ENCODE peak calls at places on chromosomes 12 and 14, in four cellular contexts. C, K, U and Z are unnamed samples.

GRCh38 chr12:96466939-96467751 is 22.2 kb upstream of the CFAP54 start:
- DNase-seq in C (no peak), K (no peak), U (no peak), Z (no peak)

GRCh38 chr12:124849382-124849781 is 14.3 kb downstream of the SCARB1 start:
- DNase-seq in U (no peak), K (no peak), C (no peak), Z (no peak)

GRCh38 chr12:132784580-132784979 is 22.9 kb upstream of the ANKLE2 start:
- DNase-seq in C (no peak), U (no peak), K (no peak), Z (no peak)

GRCh38 chr12:66062280-66062605 is 68.3 kb downstream of the LLPH start:
- DNase-seq in C (no peak), K (no peak), U (no peak), Z (no peak)

GRCh38 chr14:99177876-99178630 is 93.9 kb downstream of the BCL11B start:
- DNase-seq in U (no peak), C (no peak), K (no peak), Z (no peak)

GRCh38 chr14:94113908-94114588 is 3.5 kb downstream of the IFI27 start:
- DNase-seq in U (no peak), C (no peak), K (no peak), Z (no peak)

GRCh38 chr12:56324196-56324595 is 8.4 kb upstream of the CNPY2 start:
- DNase-seq in U (no peak), K (no peak), C (no peak), Z (no peak)

GRCh38 chr12:40170593-40170992 is 54.2 kb upstream of the LRRK2 start:
- DNase-seq in C (no peak), K (no peak), U (no peak), Z (peak; percentile 64)

GRCh38 chr14:79325071-79325470 is 886.2 kb downstream of the DIO2 start:
- DNase-seq in C (peak; percentile 45), K (no peak), U (no peak), Z (peak; percentile 29)

GRCh38 chr12:92036771-92037453 is 108.7 kb downstream of the BTG1 start:
- DNase-seq in C (peak; percentile 37), K (no peak), U (no peak), Z (no peak)

GRCh38 chr12:28032811-28033537 is 60.4 kb upstream of the PTHLH start:
- DNase-seq in C (peak; percentile 12), U (no peak), K (no peak), Z (no peak)

GRCh38 chr12:32548691-32549412 is 130.2 kb upstream of the DNM1L start:
- DNase-seq in U (no peak), C (peak; percentile 58), K (peak; percentile 40), Z (no peak)

GRCh38 chr14:57480044-57480443 is 13.6 kb downstream of the CCDC198 start:
- DNase-seq in C (peak; percentile 43), K (no peak), U (no peak), Z (no peak)

GRCh38 chr12:98954506-98954905 is 309.4 kb downstream of the APAF1 start:
- DNase-seq in C (no peak), K (no peak), U (no peak), Z (no peak)

GRCh38 chr12:2607881-2608607 is 186.7 kb upstream of the FKBP4 start:
- DNase-seq in U (no peak), K (no peak), C (no peak), Z (no peak)

GRCh38 chr12:125983094-125983783 is 918.0 kb downstream of the AACS start:
- DNase-seq in U (peak; percentile 73), C (no peak), K (peak; percentile 17), Z (no peak)

GRCh38 chr14:71048393-71048792 is 141.1 kb downstream of the PCNX1 start:
- DNase-seq in U (no peak), C (no peak), K (no peak), Z (no peak)

GRCh38 chr12:93381183-93381975 is 3.7 kb downstream of the NUDT4 start:
- DNase-seq in K (no peak), U (no peak), C (peak; percentile 23), Z (no peak)

GRCh38 chr12:122961551-122962329 is 4.5 kb downstream of the ABCB9 start:
- DNase-seq in C (no peak), U (no peak), K (no peak), Z (no peak)

DNA sequence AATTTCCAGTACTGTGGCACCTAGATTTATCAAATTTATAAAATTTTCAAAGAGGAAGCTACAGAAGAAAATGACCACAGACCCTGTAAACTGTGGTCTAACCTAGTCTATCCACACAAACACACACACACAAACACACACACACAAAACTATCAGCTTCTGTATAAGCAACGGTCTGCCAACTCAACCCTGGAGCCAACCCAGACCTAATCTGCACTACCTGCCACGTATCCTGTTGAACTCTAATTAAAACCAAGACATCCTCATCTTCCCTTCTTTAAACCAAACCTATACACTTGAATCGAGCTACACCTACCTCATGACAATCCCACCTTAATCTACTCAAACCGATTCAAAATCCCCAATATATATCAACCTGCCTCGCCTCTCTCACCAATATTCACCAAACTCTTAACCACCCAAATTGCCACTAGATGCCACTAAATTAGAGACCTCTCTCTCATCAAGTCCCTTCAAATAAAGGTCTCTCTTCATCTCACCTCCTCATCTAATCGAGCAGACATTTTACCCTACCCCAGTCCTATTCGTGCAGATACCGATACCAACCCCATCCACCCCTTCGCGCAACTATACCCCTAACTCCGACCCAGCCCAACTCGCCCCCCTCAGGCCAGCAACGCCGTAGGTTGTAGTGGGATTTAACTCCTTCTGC is 807 bp downstream of the ACIN1 start:
- DNase-seq in K (peak; percentile 11), C (no peak), U (no peak), Z (no peak)
- H3K36me3 ChIP-seq in K (peaks cover 38% of the 10 kb centered on the region), C (peaks cover 65% of the 10 kb centered on the region), U (no peaks in the 10 kb centered on the region), Z (peaks cover 21% of the 10 kb centered on the region)

GRCh38 chr12:112261559-112261958 is 120.7 kb downstream of the HECTD4 start:
- DNase-seq in C (no peak), U (no peak), K (no peak), Z (no peak)
- H3K36me3 ChIP-seq in C (peaks cover 71% of the 10 kb centered on the region), U (no peaks in the 10 kb centered on the region), K (peaks cover 6% of the 10 kb centered on the region), Z (peaks cover 3% of the 10 kb centered on the region)

GRCh38 chr14:51719970-51720369 is 68.3 kb downstream of the FRMD6 start:
- DNase-seq in K (no peak), C (no peak), U (no peak), Z (no peak)
- H3K36me3 ChIP-seq in K (no peaks in the 10 kb centered on the region), C (peaks cover 97% of the 10 kb centered on the region), U (no peaks in the 10 kb centered on the region), Z (peaks cover 23% of the 10 kb centered on the region)

GRCh38 chr12:105166736-105167135 is 59.2 kb downstream of the WASHC4 start:
- DNase-seq in C (peak; percentile 18), K (no peak), U (no peak), Z (no peak)

GRCh38 chr12:105167346-105167745 is 59.8 kb downstream of the WASHC4 start:
- DNase-seq in U (no peak), C (no peak), K (no peak), Z (no peak)

GRCh38 chr12:105168006-105168405 is 60.5 kb downstream of the WASHC4 start:
- DNase-seq in C (no peak), K (no peak), U (no peak), Z (no peak)

GRCh38 chr12:105162174-105162573 is 54.6 kb downstream of the WASHC4 start:
- DNase-seq in U (no peak), K (no peak), C (no peak), Z (no peak)

DNA sequence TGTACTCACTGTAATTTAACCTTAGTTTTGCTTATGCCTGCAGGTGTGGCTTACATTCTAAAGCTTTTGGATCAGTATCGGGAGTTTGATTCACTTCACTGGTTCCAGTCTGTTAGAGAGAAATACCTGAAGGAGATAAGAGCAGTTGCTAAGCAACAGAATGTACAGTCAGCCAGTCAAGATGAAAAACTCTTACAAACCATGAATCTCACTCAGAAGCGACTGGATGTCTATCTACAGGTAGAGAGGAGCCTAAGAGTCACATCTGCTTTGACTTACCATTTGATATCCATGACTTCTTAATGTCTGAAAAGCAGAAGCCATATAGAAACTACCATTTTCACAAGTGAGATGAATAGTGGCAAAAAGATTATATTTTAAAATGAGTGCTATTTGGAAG is 56.5 kb downstream of the WASHC4 start:
- DNase-seq in C (no peak), K (no peak), U (no peak), Z (no peak)
- H3K36me3 ChIP-seq in C (peaks cover 99% of the 10 kb centered on the region), K (peaks cover 56% of the 10 kb centered on the region), U (no peaks in the 10 kb centered on the region), Z (peaks cover 16% of the 10 kb centered on the region)